ENCODE peak calls at places on chromosome 5, in ten cellular contexts. B, X, Q, H, G, E, P, D, Y and M are unnamed samples.

GRCh38 chr5:147507480-147508126 is 2.3 kb downstream of the DPYSL3 start:
- DNase-seq in B (no peak), X (peak; percentile 78), Q (no peak), H (no peak), G (no peak), E (no peak), P (peak; percentile 82), D (no peak), Y (no peak), M (no peak)

GRCh38 chr5:82165740-82166530 is 112.2 kb downstream of the RPS23 start:
- DNase-seq in B (no peak), X (peak; percentile 95), Q (peak; percentile 18), H (peak; percentile 39), G (peak; percentile 65), E (peak; percentile 83), P (peak; percentile 93), D (peak; percentile 71), Y (no peak), M (peak; percentile 93)

GRCh38 chr5:93302711-93303110 is 278.3 kb downstream of the NR2F1-AS1 start:
- DNase-seq in B (no peak), X (no peak), Q (no peak), H (no peak), G (no peak), E (no peak), P (no peak), D (no peak), Y (no peak), M (no peak)

GRCh38 chr5:104111622-104112021 is 549.0 kb upstream of the NUDT12 start:
- DNase-seq in B (no peak), X (no peak), Q (no peak), H (no peak), G (no peak), E (no peak), P (no peak), D (no peak), Y (no peak), M (no peak)

GRCh38 chr5:81425569-81425968 is 31.6 kb upstream of the ACOT12 start:
- DNase-seq in B (no peak), X (peak; percentile 65), Q (no peak), H (no peak), G (no peak), E (no peak), P (no peak), D (peak; percentile 8), Y (no peak), M (no peak)

GRCh38 chr5:88262116-88262515 is 6.5 kb downstream of the TMEM161B start:
- DNase-seq in B (no peak), X (peak; percentile 54), Q (no peak), H (no peak), G (no peak), E (no peak), P (no peak), D (no peak), Y (no peak), M (no peak)

GRCh38 chr5:97242351-97242750 is 59.3 kb upstream of the RIOK2 start:
- DNase-seq in B (no peak), X (no peak), Q (no peak), H (no peak), G (no peak), E (no peak), P (no peak), D (no peak), Y (no peak), M (no peak)

GRCh38 chr5:102971693-102972293 is 148.1 kb downstream of the GIN1 start:
- DNase-seq in B (no peak), X (peak; percentile 70), Q (no peak), H (no peak), G (no peak), E (no peak), P (no peak), D (peak; percentile 15), Y (no peak), M (no peak)

GRCh38 chr5:95735436-95735835 is 4.3 kb downstream of the RHOBTB3 start:
- DNase-seq in B (no peak), X (no peak), Q (no peak), H (no peak), G (no peak), E (no peak), P (no peak), D (no peak), Y (no peak), M (no peak)

GRCh38 chr5:179147991-179148702 is 88.0 kb downstream of the ZNF354C start:
- DNase-seq in B (peak; percentile 64), X (no peak), Q (no peak), H (no peak), G (no peak), E (no peak), P (no peak), D (no peak), Y (no peak), M (no peak)

GRCh38 chr5:126868961-126869451 is 92.1 kb downstream of the LMNB1 start:
- DNase-seq in B (no peak), X (peak; percentile 45), Q (peak; percentile 42), H (no peak), G (no peak), E (no peak), P (no peak), D (no peak), Y (no peak), M (no peak)

GRCh38 chr5:99587983-99588382 is 659.2 kb upstream of the CHD1 start:
- DNase-seq in B (no peak), X (no peak), Q (no peak), H (no peak), G (no peak), E (no peak), P (no peak), D (no peak), Y (no peak), M (no peak)

GRCh38 chr5:139287890-139288635 is 5.5 kb upstream of the MATR3 start:
- DNase-seq in B (no peak), X (no peak), Q (no peak), H (no peak), G (no peak), E (no peak), P (no peak), D (no peak), Y (no peak), M (no peak)

DNA sequence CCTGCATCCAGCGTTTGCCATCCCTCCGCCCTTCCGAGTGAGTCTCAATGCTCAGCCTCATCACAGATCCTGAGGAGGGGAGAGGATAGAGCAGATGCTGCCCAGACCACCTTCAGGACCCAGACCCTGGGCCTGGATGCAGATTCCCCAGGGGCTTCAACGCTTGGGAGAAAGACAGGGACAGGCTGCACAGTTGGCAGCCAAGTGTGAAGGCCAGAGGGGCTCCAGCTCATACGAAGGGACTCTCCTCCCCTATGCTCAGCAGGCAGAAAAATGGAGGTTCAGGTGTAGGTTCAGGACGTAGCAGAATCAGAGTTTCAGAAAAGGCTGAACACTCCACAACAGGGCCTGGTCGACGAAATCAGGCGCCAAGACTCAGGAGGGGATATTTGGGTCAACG is 378.5 kb upstream of the IRX1 start:
- DNase-seq in B (no peak), X (no peak), Q (no peak), H (no peak), G (peak; percentile 14), E (no peak), P (no peak), D (no peak), Y (no peak), M (no peak)
- TF ChIP-seq POLR2A in B (no peak), X (no peak), Q (no peak), H (no peak), G (no peak), E (no peak), P (no peak), D (no peak), Y (no peak), M (no peak)

DNA sequence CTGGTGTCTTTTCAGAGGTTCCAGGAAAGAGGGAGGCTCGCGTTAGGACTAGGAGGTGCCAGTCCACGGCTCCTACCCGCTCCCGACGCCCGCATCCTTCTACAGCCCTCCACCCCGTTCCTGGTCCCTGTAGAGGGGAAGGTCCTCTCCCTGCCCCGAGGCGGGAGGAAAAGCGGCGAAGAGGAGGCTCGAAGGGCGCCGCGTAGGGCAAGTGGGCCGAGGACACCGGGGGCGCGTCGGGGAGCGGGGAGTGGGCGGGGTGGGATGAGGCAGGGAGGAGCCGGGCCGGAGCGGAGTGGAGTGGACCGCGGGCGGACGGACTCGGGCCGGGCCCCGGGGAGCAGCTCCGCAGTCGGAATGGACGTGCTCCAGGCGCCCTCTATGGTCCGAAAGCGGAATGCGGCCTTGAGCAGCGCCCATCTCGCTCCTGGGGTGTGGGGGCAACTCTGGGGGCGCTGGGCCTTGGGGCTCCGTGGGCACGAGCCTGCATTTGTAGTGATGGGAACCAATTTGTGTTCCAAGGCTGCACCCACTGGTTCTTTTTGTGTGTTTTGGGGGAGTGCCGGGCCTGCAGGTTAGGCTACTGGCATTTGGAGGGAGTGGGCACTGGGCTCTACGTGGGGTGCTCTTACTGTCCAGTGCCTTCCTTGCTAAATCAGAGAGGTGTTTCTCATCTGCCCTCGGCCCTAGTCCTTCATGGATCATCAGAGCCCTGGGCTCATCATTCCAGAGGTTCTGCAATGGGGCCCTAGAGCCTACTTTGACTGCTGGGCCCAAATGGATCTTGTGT is 7.3 kb downstream of the IRX1 start:
- DNase-seq in B (peak; percentile 72), X (no peak), Q (no peak), H (no peak), G (peak; percentile 36), E (no peak), P (no peak), D (no peak), Y (no peak), M (peak; percentile 52)
- H3K4me3 ChIP-seq in B (peak overlapping the region; percentile 39), X (no peak overlapping the region), Q (no peak overlapping the region), H (no peak overlapping the region), G (peak overlapping the region; percentile 37), E (no peak overlapping the region), P (peak overlapping the region; percentile 17), D (no peak overlapping the region), Y (peak overlapping the region; percentile 66), M (no peak overlapping the region)

GRCh38 chr5:73498057-73498992 is at the start of gene BTF3:
- DNase-seq in B (peak; percentile 99), X (peak; percentile 97), Q (peak; percentile 96), H (peak; percentile 92), G (peak; percentile 95), E (peak; percentile 97), P (peak; percentile 97), D (peak; percentile 96), Y (peak; percentile 93), M (peak; percentile 94)
- TF ChIP-seq POLR2A in B (no peak), X (peak; percentile 91), Q (peak; percentile 75), H (peak; percentile 99), G (no peak), E (peak; percentile 74), P (peak; percentile 66), D (peak; percentile 89), Y (peak; percentile 87), M (peak; percentile 84)

DNA sequence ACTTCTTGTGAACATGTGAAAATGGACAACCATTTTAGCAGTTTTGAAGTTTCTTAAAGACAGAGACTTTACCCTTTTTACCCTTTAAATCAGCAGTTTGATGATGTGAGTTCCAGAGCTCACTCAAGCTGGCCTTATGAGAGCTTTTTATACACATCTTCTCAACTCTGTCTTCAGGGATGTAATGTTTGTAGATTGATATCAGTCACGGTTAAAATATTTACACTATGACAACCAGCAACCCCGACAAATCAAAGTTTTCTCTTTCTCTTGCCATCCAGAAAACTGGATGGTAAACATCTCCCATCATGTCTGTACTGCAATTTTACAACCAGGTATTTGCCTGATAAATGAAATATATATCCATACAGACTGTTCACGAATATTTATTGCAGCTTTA is 233.4 kb upstream of the ST8SIA4 start:
- DNase-seq in B (no peak), X (no peak), Q (no peak), H (no peak), G (no peak), E (no peak), P (no peak), D (no peak), Y (no peak), M (no peak)
- H3K4me3 ChIP-seq in B (no peak overlapping the region), X (no peak overlapping the region), Q (no peak overlapping the region), H (no peak overlapping the region), G (no peak overlapping the region), E (no peak overlapping the region), P (no peak overlapping the region), D (no peak overlapping the region), Y (no peak overlapping the region), M (no peak overlapping the region)

GRCh38 chr5:119452373-119453044 is at the start of gene HSD17B4:
- DNase-seq in B (peak; percentile 97), X (peak; percentile 86), Q (peak; percentile 90), H (peak; percentile 58), G (peak; percentile 92), E (peak; percentile 96), P (peak; percentile 95), D (peak; percentile 95), Y (peak; percentile 86), M (peak; percentile 91)
- TF ChIP-seq POLR2A in B (no peak), X (no peak), Q (peak; percentile 86), H (peak; percentile 86), G (no peak), E (peak; percentile 80), P (peak; percentile 71), D (peak; percentile 78), Y (peak; percentile 67), M (peak; percentile 91)